ENCODE peak calls at places on chromosomes 13 and 19, in four cellular contexts. One of them, this sample, is unnamed.

GRCh38 chr19:2722541-2723344 is 1.6 kb upstream of the DIRAS1 start:
- DNase-seq in skeletal muscle cell: no peak
- DNase-seq in adrenal gland: peak; percentile 91
- DNase-seq in stimulated activated CD4-positive, alpha-beta T cell treated with anti-CD3 and anti-CD28 coated beads, Interleukin-1b, Interleukin-23, amount 100 ng/mL, for 24 hours: no peak
- DNase-seq in this sample: peak; percentile 88

GRCh38 chr13:40096357-40096911 is 441.0 kb downstream of the COG6 start:
- DNase-seq in stimulated activated CD4-positive, alpha-beta T cell treated with anti-CD3 and anti-CD28 coated beads, Interleukin-1b, Interleukin-23, amount 100 ng/mL, for 24 hours: peak; percentile 24
- DNase-seq in adrenal gland: no peak
- DNase-seq in skeletal muscle cell: no peak
- DNase-seq in this sample: no peak

GRCh38 chr13:101706651-101707050 is 254.2 kb downstream of the ITGBL1 start:
- DNase-seq in skeletal muscle cell: peak; percentile 99
- DNase-seq in adrenal gland: no peak
- DNase-seq in stimulated activated CD4-positive, alpha-beta T cell treated with anti-CD3 and anti-CD28 coated beads, Interleukin-1b, Interleukin-23, amount 100 ng/mL, for 24 hours: no peak
- DNase-seq in this sample: no peak

GRCh38 chr13:110097013-110097412 is 209.9 kb downstream of the COL4A1 start:
- DNase-seq in adrenal gland: no peak
- DNase-seq in stimulated activated CD4-positive, alpha-beta T cell treated with anti-CD3 and anti-CD28 coated beads, Interleukin-1b, Interleukin-23, amount 100 ng/mL, for 24 hours: no peak
- DNase-seq in skeletal muscle cell: no peak
- DNase-seq in this sample: no peak

GRCh38 chr19:1747285-1748114 is 5.8 kb upstream of the ONECUT3 start:
- DNase-seq in adrenal gland: peak; percentile 34
- DNase-seq in skeletal muscle cell: peak; percentile 20
- DNase-seq in stimulated activated CD4-positive, alpha-beta T cell treated with anti-CD3 and anti-CD28 coated beads, Interleukin-1b, Interleukin-23, amount 100 ng/mL, for 24 hours: no peak
- DNase-seq in this sample: no peak

GRCh38 chr19:35559781-35560180 is 3.7 kb downstream of the ATP4A start:
- DNase-seq in skeletal muscle cell: no peak
- DNase-seq in stimulated activated CD4-positive, alpha-beta T cell treated with anti-CD3 and anti-CD28 coated beads, Interleukin-1b, Interleukin-23, amount 100 ng/mL, for 24 hours: no peak
- DNase-seq in adrenal gland: no peak
- DNase-seq in this sample: no peak

GRCh38 chr13:29511980-29512379 is 83.5 kb downstream of the SLC7A1 start:
- DNase-seq in adrenal gland: no peak
- DNase-seq in skeletal muscle cell: no peak
- DNase-seq in stimulated activated CD4-positive, alpha-beta T cell treated with anti-CD3 and anti-CD28 coated beads, Interleukin-1b, Interleukin-23, amount 100 ng/mL, for 24 hours: no peak
- DNase-seq in this sample: peak; percentile 72

GRCh38 chr13:80149757-80150156 is 191.2 kb downstream of the SPRY2 start:
- DNase-seq in adrenal gland: no peak
- DNase-seq in skeletal muscle cell: no peak
- DNase-seq in stimulated activated CD4-positive, alpha-beta T cell treated with anti-CD3 and anti-CD28 coated beads, Interleukin-1b, Interleukin-23, amount 100 ng/mL, for 24 hours: no peak
- DNase-seq in this sample: no peak

GRCh38 chr19:54160948-54161347 is 1.4 kb upstream of the LENG1 start:
- DNase-seq in skeletal muscle cell: no peak
- DNase-seq in adrenal gland: no peak
- DNase-seq in stimulated activated CD4-positive, alpha-beta T cell treated with anti-CD3 and anti-CD28 coated beads, Interleukin-1b, Interleukin-23, amount 100 ng/mL, for 24 hours: no peak
- DNase-seq in this sample: no peak

GRCh38 chr19:35037716-35038622 is 3.6 kb upstream of the HPN start:
- DNase-seq in stimulated activated CD4-positive, alpha-beta T cell treated with anti-CD3 and anti-CD28 coated beads, Interleukin-1b, Interleukin-23, amount 100 ng/mL, for 24 hours: no peak
- DNase-seq in adrenal gland: no peak
- DNase-seq in skeletal muscle cell: no peak
- DNase-seq in this sample: no peak

GRCh38 chr19:17328517-17329060 is 6.1 kb downstream of the ANO8 start:
- DNase-seq in stimulated activated CD4-positive, alpha-beta T cell treated with anti-CD3 and anti-CD28 coated beads, Interleukin-1b, Interleukin-23, amount 100 ng/mL, for 24 hours: no peak
- DNase-seq in skeletal muscle cell: no peak
- DNase-seq in adrenal gland: no peak
- DNase-seq in this sample: no peak

GRCh38 chr19:51784922-51785690 is 9.9 kb upstream of the FPR3 start:
- DNase-seq in stimulated activated CD4-positive, alpha-beta T cell treated with anti-CD3 and anti-CD28 coated beads, Interleukin-1b, Interleukin-23, amount 100 ng/mL, for 24 hours: peak; percentile 45
- DNase-seq in skeletal muscle cell: no peak
- DNase-seq in adrenal gland: peak; percentile 49
- DNase-seq in this sample: no peak

GRCh38 chr13:22960827-22961226 is 220.0 kb upstream of the SGCG start:
- DNase-seq in skeletal muscle cell: no peak
- DNase-seq in adrenal gland: no peak
- DNase-seq in stimulated activated CD4-positive, alpha-beta T cell treated with anti-CD3 and anti-CD28 coated beads, Interleukin-1b, Interleukin-23, amount 100 ng/mL, for 24 hours: no peak
- DNase-seq in this sample: no peak

GRCh38 chr19:45126654-45127053 is 33.7 kb downstream of the PPP1R37 start:
- DNase-seq in stimulated activated CD4-positive, alpha-beta T cell treated with anti-CD3 and anti-CD28 coated beads, Interleukin-1b, Interleukin-23, amount 100 ng/mL, for 24 hours: no peak
- DNase-seq in adrenal gland: no peak
- DNase-seq in skeletal muscle cell: no peak
- DNase-seq in this sample: no peak

GRCh38 chr19:5705552-5705951 is 14.4 kb downstream of the LONP1 start:
- DNase-seq in stimulated activated CD4-positive, alpha-beta T cell treated with anti-CD3 and anti-CD28 coated beads, Interleukin-1b, Interleukin-23, amount 100 ng/mL, for 24 hours: no peak
- DNase-seq in skeletal muscle cell: no peak
- DNase-seq in adrenal gland: no peak
- DNase-seq in this sample: no peak

GRCh38 chr13:113129921-113130750 is 7.5 kb downstream of the F10 start:
- DNase-seq in adrenal gland: no peak
- DNase-seq in stimulated activated CD4-positive, alpha-beta T cell treated with anti-CD3 and anti-CD28 coated beads, Interleukin-1b, Interleukin-23, amount 100 ng/mL, for 24 hours: no peak
- DNase-seq in skeletal muscle cell: no peak
- DNase-seq in this sample: peak; percentile 21

GRCh38 chr13:49298903-49299605 is 51.3 kb downstream of the CDADC1 start:
- DNase-seq in adrenal gland: no peak
- DNase-seq in skeletal muscle cell: no peak
- DNase-seq in stimulated activated CD4-positive, alpha-beta T cell treated with anti-CD3 and anti-CD28 coated beads, Interleukin-1b, Interleukin-23, amount 100 ng/mL, for 24 hours: no peak
- DNase-seq in this sample: no peak

GRCh38 chr19:17220207-17220758 is 5.1 kb downstream of the USE1 start:
- DNase-seq in adrenal gland: peak; percentile 83
- DNase-seq in skeletal muscle cell: peak; percentile 35
- DNase-seq in stimulated activated CD4-positive, alpha-beta T cell treated with anti-CD3 and anti-CD28 coated beads, Interleukin-1b, Interleukin-23, amount 100 ng/mL, for 24 hours: no peak
- DNase-seq in this sample: peak; percentile 32